ENCODE peak calls at places on chromosomes 5 and 9, in six cellular contexts. C is glutamatergic neuron, Z is GM12865, J is foreskin fibroblast, S is fibroblast of pulmonary artery, I is fibroblast of mammary gland. A is an unnamed sample.

GRCh38 chr5:109743770-109744212 is 54.1 kb downstream of the MAN2A1 start:
- DNase-seq in C (no peak), Z (no peak), J (peak), S (peak), I (peak), A (no peak)

GRCh38 chr9:80156725-80157124 is 585.0 kb downstream of the TLE4 start:
- DNase-seq in C (peak), Z (peak), J (no peak), S (no peak), I (no peak), A (no peak)

GRCh38 chr9:132372177-132373095 is 17.6 kb upstream of the SETX start:
- DNase-seq in C (no peak), Z (peak), J (peak), S (peak), I (no peak), A (no peak)

GRCh38 chr9:130240410-130241197 is 25.0 kb upstream of the HMCN2 start:
- DNase-seq in C (peak), Z (peak), J (peak), S (peak), I (peak), A (peak)

GRCh38 chr5:88741964-88742363 is 141.0 kb downstream of the MEF2C start:
- DNase-seq in C (no peak), Z (peak), J (no peak), S (no peak), I (no peak), A (no peak)

GRCh38 chr9:130651221-130651620 is 13.2 kb upstream of the PRDM12 start:
- DNase-seq in C (no peak), Z (no peak), J (no peak), S (no peak), I (no peak), A (no peak)

GRCh38 chr9:107782789-107783188 is 293.2 kb upstream of the KLF4 start:
- DNase-seq in C (no peak), Z (no peak), J (no peak), S (peak), I (no peak), A (no peak)

GRCh38 chr5:114207615-114208014 is 154.3 kb upstream of the KCNN2 start:
- DNase-seq in C (no peak), Z (no peak), J (no peak), S (no peak), I (no peak), A (no peak)

GRCh38 chr9:113355197-113355596 is 5.9 kb downstream of the BSPRY start:
- DNase-seq in C (no peak), Z (no peak), J (peak), S (peak), I (peak), A (no peak)

GRCh38 chr9:129701054-129701453 is 35.6 kb downstream of the PRRX2 start:
- DNase-seq in C (no peak), Z (no peak), J (no peak), S (no peak), I (no peak), A (no peak)

GRCh38 chr5:176863041-176863764 is 35.9 kb downstream of the HK3 start:
- DNase-seq in C (no peak), Z (no peak), J (no peak), S (no peak), I (no peak), A (no peak)

GRCh38 chr9:124812401-124813016 is 35.6 kb downstream of the OLFML2A start:
- DNase-seq in C (no peak), Z (no peak), J (peak), S (peak), I (peak), A (peak)

DNA sequence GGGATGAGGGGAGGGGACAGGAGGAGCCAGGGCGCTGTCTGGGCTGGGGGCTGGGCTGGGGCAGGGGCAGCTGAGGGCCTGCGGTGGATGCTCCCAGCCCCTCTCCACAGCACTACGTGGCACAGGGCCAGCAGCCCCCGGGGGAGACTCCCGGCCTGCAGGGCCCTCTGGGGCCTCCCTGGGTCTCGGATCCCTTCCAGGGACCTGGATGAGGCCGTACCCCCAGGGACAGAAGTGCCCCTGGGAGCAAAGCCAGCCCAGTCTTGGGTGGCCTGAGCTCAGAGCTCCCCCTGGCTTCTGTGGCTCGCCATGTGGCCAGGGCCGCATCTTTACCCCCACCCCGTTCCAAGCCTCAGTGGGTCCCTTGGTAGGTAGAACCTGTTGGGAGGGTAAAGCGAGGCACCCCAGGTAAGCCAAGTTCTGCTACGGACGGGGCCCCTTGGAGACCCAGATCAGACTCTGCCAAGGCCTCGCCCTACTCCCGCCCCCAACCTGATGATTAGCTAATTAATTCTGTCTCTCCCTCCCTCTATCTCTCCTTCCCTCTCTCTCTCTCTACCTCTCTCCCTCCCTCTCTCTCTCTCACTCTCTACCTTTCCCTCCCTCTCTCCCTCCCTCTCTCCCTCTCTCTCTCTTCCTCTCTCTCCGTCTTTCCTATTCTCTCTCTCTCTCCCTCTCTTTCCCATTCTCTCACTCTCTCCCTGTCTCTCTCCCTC is 24.3 kb downstream of the KCNT1 start:
- DNase-seq in C (no peak), Z (no peak), J (no peak), S (no peak), I (no peak), A (no peak)
- TF ChIP-seq CTCF in C (no peak), Z (no peak), J (no peak), S (no peak), I (no peak), A (no peak)

GRCh38 chr5:73438897-73439470 is 9.6 kb downstream of the FOXD1 start:
- DNase-seq in C (no peak), Z (no peak), J (no peak), S (no peak), I (no peak), A (no peak)
- TF ChIP-seq CTCF in C (no peak), Z (no peak), J (no peak), S (no peak), I (no peak), A (no peak)

DNA sequence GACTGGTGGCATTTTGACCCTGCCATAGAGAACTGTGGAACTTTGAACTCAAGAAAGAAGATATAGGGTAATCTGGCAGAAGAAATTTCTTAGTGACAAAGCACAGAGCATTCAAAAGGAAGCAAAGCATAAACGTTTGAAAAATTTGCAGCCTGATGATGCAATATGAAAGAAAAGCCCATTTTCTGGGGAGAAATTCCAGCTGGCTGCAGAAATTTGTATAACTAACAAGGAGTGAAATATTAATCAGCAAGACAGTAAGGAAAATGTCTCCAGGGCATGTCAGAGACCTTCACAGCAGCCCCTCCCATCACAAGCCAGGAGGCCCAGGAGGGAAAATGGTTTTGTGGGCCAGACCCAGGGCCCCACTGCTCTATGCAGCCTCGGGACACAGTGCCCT is 359.5 kb downstream of the HINT1 start:
- DNase-seq in C (no peak), Z (no peak), J (no peak), S (no peak), I (no peak), A (no peak)
- TF ChIP-seq CTCF in C (no peak), Z (no peak), J (no peak), S (no peak), I (no peak), A (no peak)

GRCh38 chr5:31113101-31113500 is 80.4 kb upstream of the CDH6 start:
- DNase-seq in C (no peak), Z (no peak), J (no peak), S (peak), I (peak), A (no peak)
- TF ChIP-seq CTCF in C (no peak), Z (no peak), J (no peak), S (no peak), I (no peak), A (no peak)

A was measured in GM13977.